ENCODE peak calls at places on chromosomes 13 and 19, in ten cellular contexts. T is mammary epithelial cell, X is esophagus squamous epithelium, I is mesendoderm, B is psoas muscle, Z is cardiac fibroblast, Q is HAP-1, N is right lobe of liver, S is AG09309, L is BE2C. K is an unnamed sample.

GRCh38 chr13:101654916-101655315 is 202.4 kb downstream of the ITGBL1 start:
- DNase-seq in T (no peak), X (no peak), I (no peak), B (no peak), Z (peak), Q (no peak), N (no peak), S (no peak), L (no peak), K (no peak)

GRCh38 chr13:24627090-24627714 is 53.0 kb upstream of the ATP12A start:
- DNase-seq in T (no peak), X (no peak), I (peak), B (no peak), Z (no peak), Q (no peak), N (no peak), S (no peak), L (no peak), K (no peak)

GRCh38 chr13:45718063-45718462 is 15.9 kb downstream of the CBY2 start:
- DNase-seq in T (peak), X (no peak), I (peak), B (no peak), Z (peak), Q (peak), N (no peak), S (no peak), L (no peak), K (no peak)

GRCh38 chr19:3343619-3344502 is 22.5 kb upstream of the NFIC start:
- DNase-seq in T (peak), X (no peak), I (peak), B (peak), Z (peak), Q (peak), N (peak), S (peak), L (peak), K (peak)

GRCh38 chr13:91369432-91369831 is 21.9 kb downstream of the MIR17HG start:
- DNase-seq in T (no peak), X (no peak), I (peak), B (no peak), Z (peak), Q (peak), N (no peak), S (no peak), L (no peak), K (no peak)

GRCh38 chr13:41428155-41428554 is 29.2 kb upstream of the RGCC start:
- DNase-seq in T (no peak), X (no peak), I (peak), B (no peak), Z (no peak), Q (no peak), N (no peak), S (no peak), L (no peak), K (no peak)

GRCh38 chr13:74070065-74070464 is 64.1 kb downstream of the KLF12 start:
- DNase-seq in T (no peak), X (no peak), I (no peak), B (no peak), Z (no peak), Q (no peak), N (no peak), S (no peak), L (no peak), K (no peak)

GRCh38 chr13:24540236-24541126 is 27.9 kb upstream of the PARP4 start:
- DNase-seq in T (no peak), X (no peak), I (peak), B (no peak), Z (no peak), Q (no peak), N (peak), S (no peak), L (no peak), K (no peak)

GRCh38 chr13:46374710-46375109 is 12.3 kb downstream of the RUBCNL start:
- DNase-seq in T (no peak), X (no peak), I (no peak), B (no peak), Z (no peak), Q (no peak), N (no peak), S (no peak), L (no peak), K (no peak)

GRCh38 chr19:11288349-11288748 is 7.6 kb upstream of the TSPAN16 start:
- DNase-seq in T (no peak), X (no peak), I (no peak), B (no peak), Z (peak), Q (no peak), N (no peak), S (no peak), L (no peak), K (no peak)

GRCh38 chr13:31793246-31793645 is 53.9 kb downstream of the RXFP2 start:
- DNase-seq in T (peak), X (no peak), I (no peak), B (no peak), Z (peak), Q (no peak), N (no peak), S (peak), L (no peak), K (no peak)

GRCh38 chr13:105627270-105627669 is 908.2 kb downstream of the EFNB2 start:
- DNase-seq in T (no peak), X (no peak), I (no peak), B (no peak), Z (peak), Q (no peak), N (no peak), S (no peak), L (no peak), K (no peak)

GRCh38 chr13:28297341-28297740 is 159.0 kb downstream of the PAN3 start:
- DNase-seq in T (no peak), X (no peak), I (peak), B (no peak), Z (no peak), Q (peak), N (no peak), S (peak), L (no peak), K (no peak)

GRCh38 chr13:76463314-76463713 is 422.9 kb downstream of the KCTD12 start:
- DNase-seq in T (peak), X (no peak), I (no peak), B (no peak), Z (no peak), Q (no peak), N (no peak), S (no peak), L (no peak), K (no peak)

GRCh38 chr13:29436291-29436690 is 159.2 kb downstream of the SLC7A1 start:
- DNase-seq in T (peak), X (no peak), I (no peak), B (no peak), Z (peak), Q (no peak), N (no peak), S (no peak), L (no peak), K (no peak)

GRCh38 chr13:36096411-36097184 is 34.6 kb downstream of the DCLK1 start:
- DNase-seq in T (peak), X (no peak), I (no peak), B (no peak), Z (peak), Q (peak), N (no peak), S (no peak), L (no peak), K (no peak)

GRCh38 chr13:97000295-97000925 is 6.1 kb upstream of the OXGR1 start:
- DNase-seq in T (no peak), X (no peak), I (no peak), B (no peak), Z (peak), Q (no peak), N (no peak), S (no peak), L (no peak), K (no peak)

DNA sequence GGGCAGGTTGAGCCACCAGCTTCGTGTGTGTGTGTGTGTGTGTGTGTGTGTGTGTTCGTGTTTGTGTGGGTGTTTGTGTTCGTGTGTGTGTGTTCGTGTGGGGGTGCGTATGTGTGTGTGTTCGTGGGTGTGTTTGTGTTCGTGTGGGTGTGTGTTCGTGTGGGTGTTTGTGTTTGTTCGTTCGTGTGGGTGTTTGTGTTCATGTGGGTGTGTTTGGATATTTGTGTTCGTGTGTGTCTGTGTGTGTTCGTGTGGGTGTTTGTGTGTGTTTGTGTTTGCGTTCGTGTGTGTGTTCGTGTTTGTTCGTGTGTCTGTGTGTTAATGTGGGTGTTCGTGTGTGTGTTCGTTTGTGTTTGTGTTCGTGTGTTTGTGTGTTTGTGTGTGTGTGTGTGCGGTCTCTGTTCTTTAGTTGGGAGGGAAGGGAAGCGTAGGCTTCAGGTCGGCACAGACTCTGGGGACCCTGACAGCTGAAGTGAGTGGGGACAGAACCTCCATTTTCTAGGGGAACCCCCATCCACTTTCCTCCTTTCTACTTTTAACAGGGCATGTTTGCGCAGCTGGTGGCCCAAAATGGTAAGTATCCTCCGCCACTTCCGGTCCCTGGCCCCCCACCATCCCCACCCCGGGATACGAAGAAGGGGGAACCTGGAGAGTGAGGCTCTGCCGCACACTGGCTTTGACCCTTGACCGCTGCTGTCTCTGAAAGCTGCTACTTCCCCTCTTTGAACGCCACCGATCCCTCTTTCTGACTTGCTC is 1.6 kb downstream of the TNFSF9 start:
- DNase-seq in T (no peak), X (no peak), I (no peak), B (no peak), Z (no peak), Q (peak), N (peak), S (no peak), L (no peak), K (no peak)
- H3K4me3 ChIP-seq in T (peak), X (peak), I (no peak), B (peak), Z (no peak), Q (peak), N (no peak), S (no peak), L (no peak), K (no peak)

DNA sequence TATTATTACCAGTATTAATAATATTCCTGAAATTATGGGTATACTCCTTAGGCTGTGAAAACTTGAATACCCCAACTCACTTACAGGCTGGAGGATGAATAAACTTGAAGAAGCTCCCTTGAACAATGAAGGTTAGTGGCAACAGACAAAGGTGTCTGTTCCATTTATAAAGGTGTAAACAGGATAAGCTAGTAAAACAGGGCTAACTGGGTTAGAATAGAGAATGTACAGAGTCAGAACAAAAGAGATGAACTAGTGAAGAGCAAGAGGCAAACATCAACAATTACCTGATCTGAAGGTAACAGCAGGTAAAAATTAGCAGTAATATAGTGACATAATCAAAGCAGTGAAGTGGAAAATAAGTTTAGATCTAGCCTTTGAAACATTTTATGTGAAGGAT is 23.2 kb downstream of the MICU2 start:
- DNase-seq in T (no peak), X (no peak), I (no peak), B (no peak), Z (no peak), Q (no peak), N (no peak), S (no peak), L (no peak), K (no peak)
- H3K4me3 ChIP-seq in T (no peak), X (no peak), I (no peak), B (no peak), Z (no peak), Q (no peak), N (no peak), S (no peak), L (no peak), K (no peak)

GRCh38 chr19:752652-753517 is 2.0 kb downstream of the MISP start:
- DNase-seq in T (peak), X (no peak), I (no peak), B (peak), Z (peak), Q (peak), N (no peak), S (peak), L (no peak), K (no peak)
- H3K4me3 ChIP-seq in T (no peak), X (no peak), I (no peak), B (no peak), Z (no peak), Q (no peak), N (no peak), S (no peak), L (no peak), K (no peak)

DNA sequence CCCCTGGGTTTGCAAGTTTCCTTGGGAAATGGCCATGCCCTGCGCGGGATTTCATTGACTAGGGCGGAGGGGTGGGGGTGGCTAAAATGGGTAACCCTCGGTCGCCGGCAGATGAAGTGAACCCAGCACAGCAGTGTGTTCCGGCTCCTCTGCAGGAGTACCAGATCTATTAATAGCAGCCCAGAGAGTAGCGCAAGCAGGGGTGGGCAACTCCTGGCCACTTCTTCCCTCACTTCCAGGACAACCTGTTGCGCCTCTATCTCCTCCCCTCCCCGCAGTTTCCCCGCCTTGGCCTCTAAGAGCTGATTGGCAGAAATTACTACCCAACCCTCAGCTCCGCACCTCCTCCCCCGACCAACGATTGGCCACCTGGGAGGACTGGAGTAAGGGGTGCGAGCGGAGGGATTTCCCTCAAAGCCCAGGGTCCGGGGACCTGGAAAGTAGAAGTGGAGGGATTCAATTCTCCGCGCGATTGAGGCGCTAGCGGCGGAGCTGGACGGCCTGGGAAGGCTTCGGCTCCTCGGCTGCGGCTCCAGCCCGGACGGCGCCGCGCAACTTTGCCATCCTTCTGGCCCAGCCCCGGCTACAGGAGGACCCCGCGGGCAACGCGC is at the start of gene FREM2:
- DNase-seq in T (peak), X (no peak), I (peak), B (peak), Z (peak), Q (peak), N (peak), S (no peak), L (no peak), K (no peak)
- H3K4me3 ChIP-seq in T (peak), X (peak), I (peak), B (peak), Z (peak), Q (peak), N (peak), S (no peak), L (no peak), K (peak)

GRCh38 chr19:40365613-40366401 is 17.3 kb downstream of the PLD3 start:
- DNase-seq in T (no peak), X (no peak), I (peak), B (no peak), Z (peak), Q (no peak), N (peak), S (no peak), L (peak), K (peak)

GRCh38 chr19:40367577-40368434 is 19.3 kb downstream of the PLD3 start:
- DNase-seq in T (no peak), X (no peak), I (no peak), B (no peak), Z (no peak), Q (no peak), N (no peak), S (no peak), L (no peak), K (no peak)

GRCh38 chr19:40366697-40367561 is 18.4 kb downstream of the PLD3 start:
- DNase-seq in T (no peak), X (no peak), I (peak), B (no peak), Z (no peak), Q (no peak), N (no peak), S (no peak), L (peak), K (no peak)

GRCh38 chr19:40363128-40363527 is 14.6 kb downstream of the PLD3 start:
- DNase-seq in T (no peak), X (no peak), I (no peak), B (no peak), Z (no peak), Q (no peak), N (no peak), S (no peak), L (no peak), K (no peak)

GRCh38 chr19:40365010-40365409 is 16.5 kb downstream of the PLD3 start:
- DNase-seq in T (no peak), X (no peak), I (no peak), B (no peak), Z (no peak), Q (no peak), N (no peak), S (no peak), L (no peak), K (no peak)
- H3K4me3 ChIP-seq in T (peak), X (no peak), I (no peak), B (no peak), Z (no peak), Q (no peak), N (no peak), S (no peak), L (peak), K (peak)